ENCODE peak calls at places on chromosome 19, in eight cellular contexts. J is dermis microvascular lymphatic vessel endothelial cell; Q is activated CD8-positive, alpha-beta T cell treated with anti-CD3 and anti-CD28 coated beads for 36 hours; P is NCI-H774; D is cardiac fibroblast; F is activated CD4-positive, alpha-beta T cell treated with anti-CD3 and anti-CD28 coated beads for 1 hour; Z is cardiac muscle cell; A is PC-9. W is an unnamed sample.
A peak's percentile ranks its signal among the peaks of the same experiment; 100 is the strongest.

GRCh38 chr19:4555657-4556561 is 3.6 kb downstream of the SEMA6B start:
- DNase-seq in J (no peak), Q (no peak), P (peak; percentile 32), D (no peak), F (no peak), Z (no peak), A (peak; percentile 62), W (no peak)

GRCh38 chr19:18772620-18773587 is 18.2 kb downstream of the COMP start:
- DNase-seq in J (no peak), Q (no peak), P (no peak), D (no peak), F (no peak), Z (no peak), A (no peak), W (no peak)

GRCh38 chr19:49861127-49861526 is 6.2 kb downstream of the PNKP start:
- DNase-seq in J (no peak), Q (no peak), P (no peak), D (peak; percentile 37), F (no peak), Z (no peak), A (no peak), W (no peak)

GRCh38 chr19:6062274-6062673 is 48.0 kb downstream of the RFX2 start:
- DNase-seq in J (peak; percentile 100), Q (peak; percentile 81), P (no peak), D (peak; percentile 60), F (no peak), Z (no peak), A (no peak), W (no peak)

GRCh38 chr19:18507021-18507726 is 14.7 kb downstream of the ELL start:
- DNase-seq in J (peak; percentile 17), Q (no peak), P (no peak), D (no peak), F (no peak), Z (no peak), A (no peak), W (no peak)

GRCh38 chr19:52473655-52474350 is 20.4 kb downstream of the ZNF578 start:
- DNase-seq in J (no peak), Q (no peak), P (no peak), D (peak; percentile 4), F (no peak), Z (no peak), A (no peak), W (no peak)

GRCh38 chr19:18644144-18645034 is 7.6 kb downstream of the KLHL26 start:
- DNase-seq in J (no peak), Q (no peak), P (no peak), D (no peak), F (no peak), Z (no peak), A (no peak), W (peak; percentile 47)

GRCh38 chr19:51727349-51727880 is 3.6 kb upstream of the HAS1 start:
- DNase-seq in J (peak; percentile 26), Q (no peak), P (no peak), D (peak; percentile 63), F (no peak), Z (no peak), A (peak; percentile 50), W (no peak)

GRCh38 chr19:10219678-10220077 is 11.5 kb downstream of the S1PR2 start:
- DNase-seq in J (peak; percentile 27), Q (peak; percentile 62), P (no peak), D (peak; percentile 52), F (no peak), Z (no peak), A (peak; percentile 68), W (peak; percentile 62)

GRCh38 chr19:29831041-29831548 is 19.3 kb downstream of the CCNE1 start:
- DNase-seq in J (no peak), Q (peak; percentile 78), P (no peak), D (no peak), F (peak; percentile 40), Z (no peak), A (peak; percentile 98), W (no peak)

GRCh38 chr19:49506575-49507105 is 5.8 kb upstream of the FCGRT start:
- DNase-seq in J (peak; percentile 69), Q (peak; percentile 85), P (peak; percentile 42), D (peak; percentile 68), F (peak; percentile 67), Z (peak; percentile 69), A (no peak), W (peak; percentile 88)

GRCh38 chr19:14559916-14560775 is 11.7 kb downstream of the NDUFB7 start:
- DNase-seq in J (peak; percentile 24), Q (no peak), P (no peak), D (no peak), F (no peak), Z (no peak), A (peak; percentile 29), W (no peak)

GRCh38 chr19:958967-959685 is 25.0 kb upstream of the WDR18 start:
- DNase-seq in J (no peak), Q (peak; percentile 59), P (no peak), D (no peak), F (no peak), Z (no peak), A (no peak), W (no peak)

GRCh38 chr19:35040826-35041547 is 534 bp upstream of the HPN start:
- DNase-seq in J (peak; percentile 70), Q (peak; percentile 55), P (no peak), D (peak; percentile 80), F (no peak), Z (peak; percentile 86), A (no peak), W (peak; percentile 94)

GRCh38 chr19:17847538-17848366 is at the start of gene JAK3:
- DNase-seq in J (peak; percentile 64), Q (peak; percentile 96), P (no peak), D (peak; percentile 87), F (peak; percentile 83), Z (peak; percentile 83), A (no peak), W (no peak)

GRCh38 chr19:46967578-46968018 is 52.0 kb upstream of the NPAS1 start:
- DNase-seq in J (no peak), Q (peak; percentile 59), P (no peak), D (no peak), F (no peak), Z (no peak), A (no peak), W (no peak)

GRCh38 chr19:54275951-54276350 is 5.0 kb downstream of the LILRB2 start:
- DNase-seq in J (no peak), Q (no peak), P (no peak), D (no peak), F (no peak), Z (no peak), A (no peak), W (no peak)

GRCh38 chr19:33841685-33842084 is 45.0 kb downstream of the KCTD15 start:
- DNase-seq in J (no peak), Q (no peak), P (no peak), D (no peak), F (no peak), Z (no peak), A (no peak), W (no peak)

GRCh38 chr19:33052352-33052972 is 12.2 kb downstream of the RHPN2 start:
- DNase-seq in J (peak; percentile 35), Q (no peak), P (no peak), D (peak; percentile 65), F (no peak), Z (no peak), A (peak; percentile 95), W (no peak)

GRCh38 chr19:50310759-50311465 is 18.3 kb downstream of the KCNC3 start:
- DNase-seq in J (no peak), Q (no peak), P (no peak), D (no peak), F (no peak), Z (no peak), A (no peak), W (no peak)

GRCh38 chr19:7980635-7981121 is 24.8 kb downstream of the ELAVL1 start:
- DNase-seq in J (no peak), Q (no peak), P (no peak), D (no peak), F (no peak), Z (no peak), A (no peak), W (no peak)

GRCh38 chr19:4548238-4548584 is 8.4 kb upstream of the LRG1 start:
- DNase-seq in J (no peak), Q (no peak), P (no peak), D (no peak), F (no peak), Z (no peak), A (no peak), W (no peak)

GRCh38 chr19:41616785-41617621 is 9.9 kb downstream of the CEACAM4 start:
- DNase-seq in J (peak; percentile 36), Q (peak; percentile 10), P (no peak), D (peak; percentile 10), F (no peak), Z (peak; percentile 0), A (no peak), W (peak; percentile 44)

GRCh38 chr19:4474504-4475136 is 2.5 kb downstream of the HDGFL2 start:
- DNase-seq in J (peak; percentile 74), Q (peak; percentile 56), P (no peak), D (peak; percentile 73), F (no peak), Z (peak; percentile 88), A (no peak), W (no peak)

GRCh38 chr19:10503002-10503789 is at the start of gene KEAP1:
- DNase-seq in J (peak; percentile 36), Q (peak; percentile 48), P (peak; percentile 48), D (peak; percentile 26), F (no peak), Z (no peak), A (no peak), W (peak; percentile 39)

GRCh38 chr19:16771618-16772017 is 52.0 kb downstream of the NWD1 start:
- DNase-seq in J (peak; percentile 81), Q (peak; percentile 88), P (peak; percentile 49), D (peak; percentile 86), F (peak; percentile 46), Z (peak; percentile 88), A (peak; percentile 68), W (peak; percentile 78)

GRCh38 chr19:16223746-16224145 is 26.0 kb downstream of the AP1M1 start:
- DNase-seq in J (no peak), Q (no peak), P (no peak), D (no peak), F (no peak), Z (no peak), A (no peak), W (no peak)